ENCODE peak calls at places on chromosomes 11 and 22, in four cellular contexts. One of them, this sample, is unnamed.

GRCh38 chr22:42841444-42841843 is 15.6 kb downstream of the ARFGAP3 start:
- DNase-seq in GM20000: no peak
- DNase-seq in stimulated activated CD4-positive, alpha-beta T cell treated with anti-CD3 and anti-CD28 coated beads, Interleukin-2, amount 100 ng/mL, for 48 hours: no peak
- DNase-seq in midbrain: no peak
- DNase-seq in this sample: no peak

GRCh38 chr11:8566613-8567210 is 27.3 kb downstream of the STK33 start:
- DNase-seq in GM20000: peak
- DNase-seq in stimulated activated CD4-positive, alpha-beta T cell treated with anti-CD3 and anti-CD28 coated beads, Interleukin-2, amount 100 ng/mL, for 48 hours: no peak
- DNase-seq in midbrain: peak
- DNase-seq in this sample: peak

GRCh38 chr22:44180706-44181032 is at the start of gene PARVG:
- DNase-seq in GM20000: peak
- DNase-seq in stimulated activated CD4-positive, alpha-beta T cell treated with anti-CD3 and anti-CD28 coated beads, Interleukin-2, amount 100 ng/mL, for 48 hours: peak
- DNase-seq in midbrain: peak
- DNase-seq in this sample: peak

GRCh38 chr11:96091476-96091875 is 167.6 kb upstream of the MTMR2 start:
- DNase-seq in GM20000: no peak
- DNase-seq in stimulated activated CD4-positive, alpha-beta T cell treated with anti-CD3 and anti-CD28 coated beads, Interleukin-2, amount 100 ng/mL, for 48 hours: no peak
- DNase-seq in midbrain: peak
- DNase-seq in this sample: no peak

GRCh38 chr11:123560001-123560400 is 94.4 kb downstream of the SCN3B start:
- DNase-seq in GM20000: no peak
- DNase-seq in stimulated activated CD4-positive, alpha-beta T cell treated with anti-CD3 and anti-CD28 coated beads, Interleukin-2, amount 100 ng/mL, for 48 hours: peak
- DNase-seq in midbrain: peak
- DNase-seq in this sample: no peak

GRCh38 chr11:97722065-97722464 is 1298.7 kb upstream of the CNTN5 start:
- DNase-seq in GM20000: no peak
- DNase-seq in stimulated activated CD4-positive, alpha-beta T cell treated with anti-CD3 and anti-CD28 coated beads, Interleukin-2, amount 100 ng/mL, for 48 hours: no peak
- DNase-seq in midbrain: no peak
- DNase-seq in this sample: no peak

GRCh38 chr11:132911186-132911585 is 621.1 kb downstream of the OPCML start:
- DNase-seq in GM20000: no peak
- DNase-seq in stimulated activated CD4-positive, alpha-beta T cell treated with anti-CD3 and anti-CD28 coated beads, Interleukin-2, amount 100 ng/mL, for 48 hours: no peak
- DNase-seq in midbrain: no peak
- DNase-seq in this sample: no peak

GRCh38 chr11:13276852-13277718 is 505 bp upstream of the BMAL1 start:
- DNase-seq in GM20000: peak
- DNase-seq in stimulated activated CD4-positive, alpha-beta T cell treated with anti-CD3 and anti-CD28 coated beads, Interleukin-2, amount 100 ng/mL, for 48 hours: peak
- DNase-seq in midbrain: peak
- DNase-seq in this sample: peak